ENCODE peak calls at places on chromosomes 11 and 22, in seven cellular contexts. J, X, D, O, Z, T and K are unnamed samples. For H3K27me3, the result is how much of the 10 kb centered on the place peaks cover.

GRCh38 chr11:117836077-117836960 is 11.8 kb upstream of the FXYD2 start:
- DNase-seq in J (no peak), X (no peak), D (peak), O (no peak), Z (no peak), T (peak), K (no peak)

GRCh38 chr22:28034145-28034759 is 115.2 kb upstream of the PITPNB start:
- DNase-seq in J (no peak), X (no peak), D (no peak), O (no peak), Z (no peak), T (no peak), K (no peak)

GRCh38 chr11:96263361-96263763 is 79.6 kb downstream of the MAML2 start:
- DNase-seq in J (peak), X (peak), D (no peak), O (no peak), Z (no peak), T (peak), K (no peak)

GRCh38 chr11:75719639-75720239 is 2.1 kb downstream of the MOGAT2 start:
- DNase-seq in J (no peak), X (no peak), D (no peak), O (no peak), Z (no peak), T (no peak), K (no peak)

GRCh38 chr11:69718147-69718546 is 14.3 kb upstream of the FGF19 start:
- DNase-seq in J (peak), X (peak), D (peak), O (peak), Z (peak), T (peak), K (peak)

GRCh38 chr11:117318738-117319137 is 2.7 kb upstream of the BACE1 start:
- DNase-seq in J (no peak), X (no peak), D (no peak), O (no peak), Z (no peak), T (no peak), K (no peak)

GRCh38 chr22:17910561-17911311 is 113.6 kb downstream of the MICAL3 start:
- DNase-seq in J (peak), X (peak), D (peak), O (peak), Z (peak), T (peak), K (no peak)

GRCh38 chr11:20004856-20005255 is 155.4 kb downstream of the DBX1 start:
- DNase-seq in J (no peak), X (no peak), D (no peak), O (no peak), Z (no peak), T (no peak), K (no peak)

GRCh38 chr22:31143537-31143936 is 3.2 kb upstream of the PLA2G3 start:
- DNase-seq in J (no peak), X (no peak), D (peak), O (no peak), Z (no peak), T (no peak), K (no peak)

GRCh38 chr11:118081241-118081958 is 4.5 kb downstream of the TMPRSS4 start:
- DNase-seq in J (no peak), X (no peak), D (no peak), O (no peak), Z (no peak), T (no peak), K (no peak)

GRCh38 chr22:41822289-41823057 is 10.4 kb upstream of the SREBF2 start:
- DNase-seq in J (peak), X (peak), D (no peak), O (no peak), Z (peak), T (no peak), K (no peak)

GRCh38 chr11:105821366-105821765 is 200.7 kb downstream of the MSANTD4 start:
- DNase-seq in J (no peak), X (no peak), D (peak), O (no peak), Z (peak), T (no peak), K (no peak)

GRCh38 chr11:134866981-134867675 is 455.1 kb upstream of the B3GAT1 start:
- DNase-seq in J (no peak), X (no peak), D (no peak), O (no peak), Z (no peak), T (no peak), K (no peak)
- H3K27me3 ChIP-seq in J (under half), X (under half), D (under half), O (under half), Z (under half), T (under half), K (under half)

GRCh38 chr11:1854132-1854948 is 1.5 kb downstream of the LSP1 start:
- DNase-seq in J (no peak), X (no peak), D (no peak), O (no peak), Z (no peak), T (no peak), K (no peak)
- H3K4me2 ChIP-seq in J (no peak), X (no peak), D (no peak), O (no peak), Z (no peak), T (no peak), K (no peak)

DNA sequence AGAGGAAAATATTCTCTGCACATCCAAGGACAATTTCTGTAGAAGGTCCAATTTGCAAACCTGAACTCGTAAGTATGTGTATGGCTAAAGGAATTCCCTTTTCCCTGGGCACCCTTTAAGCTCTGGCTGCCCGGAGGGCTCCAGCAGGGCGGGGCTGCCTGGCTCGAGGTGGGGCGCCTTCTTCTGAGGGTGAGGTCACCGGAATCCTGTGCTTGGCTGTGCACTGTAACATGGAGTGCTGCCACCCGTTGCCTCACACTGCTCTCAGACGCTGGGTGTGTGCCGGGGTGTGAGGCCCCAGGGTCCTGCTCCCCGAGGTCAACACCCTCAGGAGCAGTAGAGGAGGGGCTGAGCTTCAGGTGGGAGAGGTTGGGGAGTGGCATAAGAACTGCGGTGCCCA is 61.5 kb downstream of the SYN3 start:
- DNase-seq in J (no peak), X (no peak), D (no peak), O (peak), Z (no peak), T (peak), K (no peak)
- H3K18ac ChIP-seq in J (no peak), X (no peak), D (no peak), O (no peak), Z (no peak), T (no peak), K (no peak)

GRCh38 chr11:129817282-129818051 is 1.8 kb downstream of the TMEM45B start:
- DNase-seq in J (no peak), X (no peak), D (no peak), O (no peak), Z (no peak), T (no peak), K (no peak)

GRCh38 chr11:129819237-129819636 is 3.6 kb downstream of the TMEM45B start:
- DNase-seq in J (no peak), X (no peak), D (no peak), O (no peak), Z (no peak), T (no peak), K (no peak)

GRCh38 chr11:129813216-129813791 is 2.3 kb upstream of the TMEM45B start:
- DNase-seq in J (no peak), X (no peak), D (no peak), O (no peak), Z (no peak), T (no peak), K (no peak)

GRCh38 chr11:129815596-129816461 is at the start of gene TMEM45B:
- DNase-seq in J (no peak), X (no peak), D (peak), O (peak), Z (peak), T (no peak), K (no peak)

GRCh38 chr11:129814244-129814992 is 1.2 kb upstream of the TMEM45B start:
- DNase-seq in J (no peak), X (no peak), D (no peak), O (no peak), Z (peak), T (no peak), K (no peak)
- H3K27me3 ChIP-seq in J (under half), X (under half), D (under half), O (under half), Z (under half), T (under half), K (under half)

DNA sequence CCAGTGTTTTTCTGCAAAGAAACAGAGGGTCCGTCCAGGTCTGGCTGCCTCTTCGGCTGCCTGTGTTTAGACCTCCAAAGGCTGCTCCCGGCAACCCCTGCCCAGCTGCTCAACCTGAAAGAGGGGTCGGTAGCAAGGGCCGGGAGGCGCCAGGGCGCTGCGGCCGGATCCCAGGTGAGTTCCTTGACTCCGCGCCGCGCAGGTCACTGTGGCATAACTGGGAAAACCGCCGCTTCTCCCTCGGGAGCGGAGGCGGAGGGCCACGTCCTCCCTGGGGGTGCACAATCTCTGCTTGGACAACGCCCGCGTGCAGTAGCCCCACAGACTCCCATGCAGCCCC is 1.0 kb upstream of the BRSK2 start:
- DNase-seq in J (no peak), X (no peak), D (no peak), O (peak), Z (no peak), T (no peak), K (no peak)
- H3K4me2 ChIP-seq in J (peak), X (peak), D (peak), O (peak), Z (peak), T (peak), K (peak)

GRCh38 chr11:35765211-35765610 is 102.6 kb downstream of the TRIM44 start:
- DNase-seq in J (peak), X (no peak), D (no peak), O (no peak), Z (no peak), T (peak), K (no peak)
- H3K18ac ChIP-seq in J (no peak), X (no peak), D (no peak), O (no peak), Z (no peak), T (no peak), K (no peak)

DNA sequence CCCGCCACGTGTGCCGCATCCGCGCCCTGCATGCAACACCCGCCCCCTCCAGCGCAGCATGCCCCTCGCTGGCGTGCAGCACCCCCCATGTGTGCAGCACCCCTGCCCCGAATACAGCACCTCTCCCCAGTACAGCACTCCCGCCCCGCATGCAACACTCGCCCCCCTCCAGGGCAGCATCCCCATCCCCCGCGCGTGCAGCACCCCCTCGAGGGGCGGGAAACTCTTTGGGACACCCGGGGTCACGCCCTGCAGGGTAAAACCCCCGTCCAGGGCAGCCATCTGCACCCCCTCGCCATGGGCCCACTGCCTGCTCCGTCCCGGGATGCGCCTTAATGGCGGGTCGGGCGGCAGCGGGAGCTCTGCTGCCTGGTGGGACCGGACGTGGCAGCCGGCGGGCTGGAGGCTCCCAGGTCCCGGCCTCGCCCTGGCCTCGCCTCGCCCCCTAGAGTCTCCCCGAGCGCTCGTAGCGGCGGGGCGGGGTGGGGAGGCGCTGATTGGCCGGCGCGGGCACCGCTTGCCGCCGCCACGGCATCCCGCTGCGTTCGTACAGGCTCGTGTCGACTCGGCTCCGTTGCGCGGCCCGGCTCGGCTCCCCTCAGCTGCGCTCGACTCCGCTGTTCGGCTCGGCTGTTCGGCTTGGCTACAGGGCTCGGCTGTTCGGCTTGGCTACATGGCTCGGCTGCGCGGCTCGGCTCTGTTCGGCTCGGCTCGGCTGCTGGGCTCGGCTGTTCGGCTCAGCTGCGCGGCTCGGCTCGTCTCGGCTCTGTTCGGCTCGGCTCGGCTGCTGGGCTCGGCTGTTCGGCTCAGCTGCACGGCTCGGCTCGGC is 417 bp upstream of the BRSK2 start:
- DNase-seq in J (peak), X (peak), D (peak), O (peak), Z (peak), T (peak), K (peak)
- H3K27me3 ChIP-seq in J (under half), X (under half), D (under half), O (under half), Z (under half), T (under half), K (under half)

GRCh38 chr11:57424802-57425564 is 1.9 kb downstream of the SLC43A3 start:
- DNase-seq in J (peak), X (peak), D (no peak), O (no peak), Z (peak), T (peak), K (no peak)
- H3K4me2 ChIP-seq in J (no peak), X (no peak), D (no peak), O (no peak), Z (no peak), T (no peak), K (no peak)